ENCODE peak calls at places on chromosomes 13 and 19, in seven cellular contexts. One of them, this sample, is unnamed.
A peak's percentile ranks its signal among the peaks of the same experiment; 100 is the strongest.

GRCh38 chr13:32023698-32024097 is 7.9 kb upstream of the FRY start:
- DNase-seq in SK-N-SH: no peak
- DNase-seq in fibroblast of pulmonary artery: no peak
- DNase-seq in AG10803: no peak
- DNase-seq in GM13976: no peak
- DNase-seq in WTC11: no peak
- DNase-seq in lung: no peak
- DNase-seq in this sample: no peak

GRCh38 chr19:13883665-13884064 is 6.7 kb downstream of the NANOS3 start:
- DNase-seq in WTC11: peak; percentile 43
- DNase-seq in GM13976: no peak
- DNase-seq in AG10803: no peak
- DNase-seq in lung: no peak
- DNase-seq in SK-N-SH: peak; percentile 36
- DNase-seq in fibroblast of pulmonary artery: no peak
- DNase-seq in this sample: no peak

GRCh38 chr19:18281082-18282020 is at the start of gene JUND:
- DNase-seq in lung: peak; percentile 96
- DNase-seq in GM13976: peak; percentile 98
- DNase-seq in fibroblast of pulmonary artery: peak; percentile 99
- DNase-seq in SK-N-SH: peak; percentile 95
- DNase-seq in AG10803: peak; percentile 98
- DNase-seq in WTC11: peak; percentile 94
- DNase-seq in this sample: peak; percentile 99

GRCh38 chr13:30731658-30732390 is 3.5 kb upstream of the ALOX5AP start:
- DNase-seq in WTC11: no peak
- DNase-seq in SK-N-SH: no peak
- DNase-seq in AG10803: no peak
- DNase-seq in fibroblast of pulmonary artery: no peak
- DNase-seq in lung: no peak
- DNase-seq in GM13976: no peak
- DNase-seq in this sample: no peak

GRCh38 chr19:17953316-17953801 is 13.5 kb upstream of the KCNN1 start:
- DNase-seq in GM13976: no peak
- DNase-seq in lung: no peak
- DNase-seq in WTC11: no peak
- DNase-seq in AG10803: no peak
- DNase-seq in SK-N-SH: no peak
- DNase-seq in fibroblast of pulmonary artery: no peak
- DNase-seq in this sample: no peak

GRCh38 chr13:73224708-73225107 is 165.9 kb downstream of the KLF5 start:
- DNase-seq in SK-N-SH: no peak
- DNase-seq in lung: no peak
- DNase-seq in fibroblast of pulmonary artery: peak; percentile 39
- DNase-seq in GM13976: no peak
- DNase-seq in WTC11: no peak
- DNase-seq in AG10803: peak; percentile 85
- DNase-seq in this sample: no peak

GRCh38 chr13:81872581-81872980 is 1531.7 kb upstream of the SPRY2 start:
- DNase-seq in SK-N-SH: peak; percentile 8
- DNase-seq in AG10803: no peak
- DNase-seq in fibroblast of pulmonary artery: no peak
- DNase-seq in GM13976: no peak
- DNase-seq in WTC11: no peak
- DNase-seq in lung: no peak
- DNase-seq in this sample: no peak

GRCh38 chr13:27371932-27372331 is 52.5 kb upstream of the GTF3A start:
- DNase-seq in lung: no peak
- DNase-seq in WTC11: no peak
- DNase-seq in AG10803: no peak
- DNase-seq in GM13976: no peak
- DNase-seq in SK-N-SH: no peak
- DNase-seq in fibroblast of pulmonary artery: no peak
- DNase-seq in this sample: no peak

GRCh38 chr13:38914070-38914469 is 76.6 kb downstream of the STOML3 start:
- DNase-seq in AG10803: no peak
- DNase-seq in GM13976: no peak
- DNase-seq in WTC11: peak; percentile 34
- DNase-seq in fibroblast of pulmonary artery: no peak
- DNase-seq in SK-N-SH: no peak
- DNase-seq in lung: no peak
- DNase-seq in this sample: no peak

GRCh38 chr13:114081761-114082681 is 50.4 kb downstream of the RASA3 start:
- DNase-seq in GM13976: no peak
- DNase-seq in AG10803: no peak
- DNase-seq in fibroblast of pulmonary artery: no peak
- DNase-seq in WTC11: peak; percentile 8
- DNase-seq in SK-N-SH: no peak
- DNase-seq in lung: no peak
- DNase-seq in this sample: no peak

GRCh38 chr19:11373166-11373884 is 1.1 kb upstream of the SWSAP1 start:
- DNase-seq in GM13976: no peak
- DNase-seq in fibroblast of pulmonary artery: peak; percentile 31
- DNase-seq in AG10803: peak; percentile 6
- DNase-seq in lung: no peak
- DNase-seq in WTC11: peak; percentile 45
- DNase-seq in SK-N-SH: peak; percentile 86
- DNase-seq in this sample: no peak

GRCh38 chr19:18612772-18613588 is at the start of gene TMEM59L:
- DNase-seq in GM13976: peak; percentile 52
- DNase-seq in SK-N-SH: peak; percentile 95
- DNase-seq in WTC11: peak; percentile 60
- DNase-seq in fibroblast of pulmonary artery: no peak
- DNase-seq in lung: no peak
- DNase-seq in AG10803: no peak
- DNase-seq in this sample: no peak

GRCh38 chr13:72851678-72852014 is 69.7 kb downstream of the PIBF1 start:
- DNase-seq in SK-N-SH: no peak
- DNase-seq in lung: no peak
- DNase-seq in GM13976: no peak
- DNase-seq in fibroblast of pulmonary artery: no peak
- DNase-seq in AG10803: no peak
- DNase-seq in WTC11: no peak
- DNase-seq in this sample: no peak

GRCh38 chr13:43289458-43290255 is 266.3 kb downstream of the DNAJC15 start:
- DNase-seq in AG10803: peak; percentile 83
- DNase-seq in SK-N-SH: no peak
- DNase-seq in GM13976: no peak
- DNase-seq in fibroblast of pulmonary artery: no peak
- DNase-seq in lung: no peak
- DNase-seq in WTC11: no peak
- DNase-seq in this sample: no peak

GRCh38 chr13:43291289-43292055 is 268.1 kb downstream of the DNAJC15 start:
- DNase-seq in AG10803: no peak
- DNase-seq in lung: no peak
- DNase-seq in GM13976: no peak
- DNase-seq in WTC11: no peak
- DNase-seq in SK-N-SH: no peak
- DNase-seq in fibroblast of pulmonary artery: no peak
- DNase-seq in this sample: no peak

GRCh38 chr13:43293561-43293960 is 270.2 kb downstream of the DNAJC15 start:
- DNase-seq in SK-N-SH: no peak
- DNase-seq in lung: no peak
- DNase-seq in GM13976: no peak
- DNase-seq in fibroblast of pulmonary artery: no peak
- DNase-seq in AG10803: no peak
- DNase-seq in WTC11: no peak
- DNase-seq in this sample: no peak

GRCh38 chr13:43293986-43294880 is 270.8 kb downstream of the DNAJC15 start:
- DNase-seq in GM13976: no peak
- DNase-seq in AG10803: no peak
- DNase-seq in WTC11: no peak
- DNase-seq in lung: no peak
- DNase-seq in fibroblast of pulmonary artery: no peak
- DNase-seq in SK-N-SH: no peak
- DNase-seq in this sample: no peak

DNA sequence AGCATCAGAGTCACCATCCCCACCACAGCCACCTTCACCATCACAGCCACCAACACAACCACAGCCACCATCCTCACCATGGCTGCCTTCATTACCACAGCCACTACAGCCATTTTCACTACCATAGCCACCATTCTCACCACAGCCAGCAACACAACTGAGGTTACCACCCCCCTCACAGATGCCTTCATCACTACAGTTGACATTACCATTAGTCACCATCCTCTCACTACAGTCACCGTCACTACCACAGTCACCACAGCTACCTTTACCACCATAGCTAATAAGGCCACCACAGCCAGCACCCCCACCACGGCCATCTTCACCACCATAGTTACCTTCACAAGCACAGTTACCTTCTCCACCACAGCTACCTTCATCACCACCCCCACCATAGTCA is 269.6 kb downstream of the DNAJC15 start:
- DNase-seq in lung: no peak
- DNase-seq in GM13976: no peak
- DNase-seq in WTC11: no peak
- DNase-seq in AG10803: no peak
- DNase-seq in SK-N-SH: no peak
- DNase-seq in fibroblast of pulmonary artery: no peak
- DNase-seq in this sample: no peak
- TF ChIP-seq CTCF in lung: no peak
- TF ChIP-seq CTCF in GM13976: no peak
- TF ChIP-seq CTCF in WTC11: no peak
- TF ChIP-seq CTCF in AG10803: no peak
- TF ChIP-seq CTCF in SK-N-SH: no peak
- TF ChIP-seq CTCF in fibroblast of pulmonary artery: no peak
- TF ChIP-seq CTCF in this sample: no peak

GRCh38 chr19:5025027-5025426 is 56.1 kb downstream of the KDM4B start:
- DNase-seq in GM13976: no peak
- DNase-seq in AG10803: no peak
- DNase-seq in WTC11: no peak
- DNase-seq in lung: no peak
- DNase-seq in fibroblast of pulmonary artery: no peak
- DNase-seq in SK-N-SH: no peak
- DNase-seq in this sample: no peak

GRCh38 chr19:5024282-5024681 is 55.4 kb downstream of the KDM4B start:
- DNase-seq in AG10803: no peak
- DNase-seq in fibroblast of pulmonary artery: no peak
- DNase-seq in lung: no peak
- DNase-seq in SK-N-SH: no peak
- DNase-seq in WTC11: no peak
- DNase-seq in GM13976: no peak
- DNase-seq in this sample: no peak

GRCh38 chr19:5030136-5030820 is 61.4 kb downstream of the KDM4B start:
- DNase-seq in fibroblast of pulmonary artery: no peak
- DNase-seq in AG10803: no peak
- DNase-seq in lung: no peak
- DNase-seq in GM13976: no peak
- DNase-seq in WTC11: no peak
- DNase-seq in SK-N-SH: no peak
- DNase-seq in this sample: no peak

GRCh38 chr19:5028229-5028886 is 59.4 kb downstream of the KDM4B start:
- DNase-seq in GM13976: no peak
- DNase-seq in AG10803: no peak
- DNase-seq in SK-N-SH: no peak
- DNase-seq in lung: no peak
- DNase-seq in WTC11: no peak
- DNase-seq in fibroblast of pulmonary artery: no peak
- DNase-seq in this sample: no peak

DNA sequence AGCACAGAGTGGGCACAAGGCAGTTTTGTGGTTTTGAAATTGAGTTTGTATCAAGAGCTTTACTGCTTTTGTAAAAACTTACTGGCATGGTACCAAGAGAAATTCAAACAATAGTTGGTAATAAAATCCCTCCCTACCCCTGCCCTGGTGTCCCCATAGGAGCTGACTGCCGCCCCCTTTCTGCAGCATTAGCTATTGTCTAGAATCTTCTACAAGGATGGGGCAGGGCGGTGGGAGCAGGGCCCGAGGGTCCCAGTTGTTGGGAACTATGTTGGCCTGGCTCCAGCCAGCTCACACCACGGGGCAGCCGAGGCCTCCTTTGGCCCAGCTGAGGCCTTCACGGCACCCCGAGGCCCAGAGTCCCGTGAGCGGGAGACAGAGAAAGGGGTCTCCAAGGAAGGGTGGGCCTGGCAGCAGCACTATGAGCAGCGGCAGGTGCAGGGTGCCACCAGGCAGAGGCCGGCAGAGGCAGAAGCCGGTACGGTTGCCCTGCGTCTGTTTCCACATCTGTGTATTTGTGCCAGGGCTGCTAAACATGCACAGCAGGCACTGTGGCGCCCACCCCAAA is 57.9 kb downstream of the KDM4B start:
- DNase-seq in GM13976: no peak
- DNase-seq in WTC11: peak; percentile 56
- DNase-seq in AG10803: no peak
- DNase-seq in lung: no peak
- DNase-seq in SK-N-SH: no peak
- DNase-seq in fibroblast of pulmonary artery: peak; percentile 29
- DNase-seq in this sample: no peak
- TF ChIP-seq CTCF in GM13976: no peak
- TF ChIP-seq CTCF in WTC11: peak; percentile 31
- TF ChIP-seq CTCF in AG10803: peak; percentile 12
- TF ChIP-seq CTCF in lung: no peak
- TF ChIP-seq CTCF in SK-N-SH: peak; percentile 23
- TF ChIP-seq CTCF in fibroblast of pulmonary artery: peak; percentile 26
- TF ChIP-seq CTCF in this sample: peak; percentile 26

GRCh38 chr19:28324275-28325060 is 888.5 kb downstream of the UQCRFS1 start:
- DNase-seq in lung: no peak
- DNase-seq in AG10803: no peak
- DNase-seq in WTC11: no peak
- DNase-seq in fibroblast of pulmonary artery: no peak
- DNase-seq in GM13976: no peak
- DNase-seq in SK-N-SH: no peak
- DNase-seq in this sample: no peak
- TF ChIP-seq CTCF in lung: no peak
- TF ChIP-seq CTCF in AG10803: no peak
- TF ChIP-seq CTCF in WTC11: no peak
- TF ChIP-seq CTCF in fibroblast of pulmonary artery: peak; percentile 17
- TF ChIP-seq CTCF in GM13976: no peak
- TF ChIP-seq CTCF in SK-N-SH: peak; percentile 14
- TF ChIP-seq CTCF in this sample: no peak

GRCh38 chr19:53809518-53810186 is 14.5 kb downstream of the NLRP12 start:
- DNase-seq in GM13976: no peak
- DNase-seq in WTC11: peak; percentile 82
- DNase-seq in AG10803: no peak
- DNase-seq in SK-N-SH: peak; percentile 46
- DNase-seq in lung: no peak
- DNase-seq in fibroblast of pulmonary artery: peak; percentile 5
- DNase-seq in this sample: no peak
- TF ChIP-seq CTCF in GM13976: no peak
- TF ChIP-seq CTCF in WTC11: peak; percentile 75
- TF ChIP-seq CTCF in AG10803: no peak
- TF ChIP-seq CTCF in SK-N-SH: peak; percentile 49
- TF ChIP-seq CTCF in lung: no peak
- TF ChIP-seq CTCF in fibroblast of pulmonary artery: peak; percentile 26
- TF ChIP-seq CTCF in this sample: peak; percentile 14

GRCh38 chr13:58950911-58951310 is 1212.8 kb downstream of the DIAPH3 start:
- DNase-seq in lung: no peak
- DNase-seq in SK-N-SH: no peak
- DNase-seq in AG10803: no peak
- DNase-seq in GM13976: no peak
- DNase-seq in fibroblast of pulmonary artery: no peak
- DNase-seq in WTC11: no peak
- DNase-seq in this sample: no peak
- TF ChIP-seq CTCF in lung: no peak
- TF ChIP-seq CTCF in SK-N-SH: no peak
- TF ChIP-seq CTCF in AG10803: no peak
- TF ChIP-seq CTCF in GM13976: no peak
- TF ChIP-seq CTCF in fibroblast of pulmonary artery: no peak
- TF ChIP-seq CTCF in WTC11: no peak
- TF ChIP-seq CTCF in this sample: no peak

GRCh38 chr19:29667390-29667783 is 2.1 kb downstream of the PLEKHF1 start:
- DNase-seq in SK-N-SH: no peak
- DNase-seq in AG10803: no peak
- DNase-seq in WTC11: no peak
- DNase-seq in fibroblast of pulmonary artery: no peak
- DNase-seq in lung: no peak
- DNase-seq in GM13976: no peak
- DNase-seq in this sample: no peak
- TF ChIP-seq CTCF in SK-N-SH: no peak
- TF ChIP-seq CTCF in AG10803: no peak
- TF ChIP-seq CTCF in WTC11: no peak
- TF ChIP-seq CTCF in fibroblast of pulmonary artery: no peak
- TF ChIP-seq CTCF in lung: no peak
- TF ChIP-seq CTCF in GM13976: no peak
- TF ChIP-seq CTCF in this sample: no peak